ENCODE peak calls at places on chromosomes 7 and 10, in seven cellular contexts. S is colonic mucosa, D is astrocyte of the spinal cord, U is AG04450, C is HL-60, F is astrocyte, M is Calu3. A is an unnamed sample.

GRCh38 chr7:54725255-54725654 is 33.8 kb downstream of the SEC61G start:
- DNase-seq in S (no peak), D (no peak), U (no peak), C (no peak), F (no peak), M (no peak), A (no peak)

GRCh38 chr10:74213019-74213418 is 62.0 kb downstream of the ADK start:
- DNase-seq in S (no peak), D (no peak), U (no peak), C (no peak), F (no peak), M (no peak), A (no peak)

GRCh38 chr10:125085281-125085680 is 75.1 kb downstream of the CTBP2 start:
- DNase-seq in S (no peak), D (no peak), U (no peak), C (no peak), F (no peak), M (no peak), A (no peak)

GRCh38 chr7:73909996-73910395 is 49.0 kb downstream of the TMEM270 start:
- DNase-seq in S (no peak), D (no peak), U (no peak), C (no peak), F (no peak), M (no peak), A (no peak)

GRCh38 chr10:49784631-49785030 is 22.5 kb upstream of the OGDHL start:
- DNase-seq in S (no peak), D (no peak), U (no peak), C (no peak), F (no peak), M (no peak), A (no peak)

GRCh38 chr7:99248391-99249067 is 24.1 kb upstream of the MYH16 start:
- DNase-seq in S (no peak), D (no peak), U (no peak), C (peak), F (no peak), M (no peak), A (no peak)

GRCh38 chr7:130489140-130489967 is 2.5 kb upstream of the MEST start:
- DNase-seq in S (no peak), D (peak), U (no peak), C (no peak), F (peak), M (no peak), A (no peak)

GRCh38 chr7:157432957-157433576 is 96.3 kb downstream of the DNAJB6 start:
- DNase-seq in S (peak), D (peak), U (no peak), C (peak), F (no peak), M (peak), A (peak)

GRCh38 chr10:119344381-119344780 is 137.0 kb downstream of the GRK5 start:
- DNase-seq in S (no peak), D (no peak), U (no peak), C (no peak), F (no peak), M (no peak), A (no peak)

GRCh38 chr7:78039791-78040776 is 241.5 kb downstream of the PHTF2 start:
- DNase-seq in S (peak), D (no peak), U (no peak), C (peak), F (no peak), M (no peak), A (peak)

GRCh38 chr10:113780681-113781250 is 29.3 kb downstream of the PLEKHS1 start:
- DNase-seq in S (no peak), D (no peak), U (no peak), C (no peak), F (no peak), M (no peak), A (no peak)

GRCh38 chr10:110220383-110220782 is 13.0 kb downstream of the MXI1 start:
- DNase-seq in S (no peak), D (no peak), U (no peak), C (no peak), F (no peak), M (no peak), A (no peak)

GRCh38 chr7:141466151-141466904 is 84.9 kb upstream of the AGK start:
- DNase-seq in S (no peak), D (peak), U (no peak), C (no peak), F (peak), M (no peak), A (no peak)

GRCh38 chr7:107891619-107892366 is 810 bp downstream of the DLD start:
- DNase-seq in S (no peak), D (no peak), U (no peak), C (peak), F (peak), M (no peak), A (peak)

GRCh38 chr10:132502544-132503300 is 34.9 kb upstream of the INPP5A start:
- DNase-seq in S (no peak), D (no peak), U (no peak), C (no peak), F (no peak), M (no peak), A (no peak)

GRCh38 chr7:27647052-27647451 is 15.6 kb downstream of the HIBADH start:
- DNase-seq in S (no peak), D (peak), U (peak), C (no peak), F (peak), M (no peak), A (peak)

GRCh38 chr10:124058346-124059003 is 34.9 kb downstream of the CHST15 start:
- DNase-seq in S (no peak), D (no peak), U (no peak), C (no peak), F (no peak), M (no peak), A (no peak)

GRCh38 chr7:131648491-131648890 is 92.1 kb upstream of the PODXL start:
- DNase-seq in S (no peak), D (no peak), U (no peak), C (no peak), F (no peak), M (no peak), A (no peak)

GRCh38 chr7:97133166-97133565 is 15.7 kb downstream of the SDHAF3 start:
- DNase-seq in S (no peak), D (no peak), U (no peak), C (no peak), F (no peak), M (no peak), A (no peak)

DNA sequence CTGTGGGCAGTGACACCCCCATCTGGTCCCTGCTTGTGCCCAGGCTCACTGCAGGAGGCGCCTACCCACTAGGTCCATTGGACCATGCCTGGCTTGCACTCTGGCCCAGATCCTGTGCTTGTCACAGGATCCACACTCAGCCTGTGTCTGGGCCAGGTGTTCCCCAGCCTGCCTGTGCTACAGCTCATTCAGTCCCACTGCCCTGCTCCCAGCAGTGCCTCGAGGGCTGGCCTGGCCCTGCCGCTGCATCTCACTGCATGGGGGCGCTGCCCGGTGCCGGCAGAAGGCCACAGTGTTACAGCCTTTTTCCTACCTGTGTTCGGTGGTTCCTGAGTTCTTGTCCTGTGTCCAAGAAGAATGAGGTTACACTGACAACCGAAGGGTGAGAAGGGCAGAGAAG is 21.3 kb downstream of the SDHAF3 start:
- DNase-seq in S (no peak), D (no peak), U (no peak), C (no peak), F (no peak), M (no peak), A (no peak)
- TF ChIP-seq CTCF in S (no peak), D (no peak), U (no peak), C (no peak), F (no peak), M (no peak), A (no peak)

GRCh38 chr7:80732635-80733034 is 94.2 kb downstream of the CD36 start:
- DNase-seq in S (no peak), D (no peak), U (no peak), C (no peak), F (no peak), M (peak), A (no peak)
- TF ChIP-seq CTCF in S (no peak), D (peak), U (no peak), C (no peak), F (peak), M (peak), A (no peak)

DNA sequence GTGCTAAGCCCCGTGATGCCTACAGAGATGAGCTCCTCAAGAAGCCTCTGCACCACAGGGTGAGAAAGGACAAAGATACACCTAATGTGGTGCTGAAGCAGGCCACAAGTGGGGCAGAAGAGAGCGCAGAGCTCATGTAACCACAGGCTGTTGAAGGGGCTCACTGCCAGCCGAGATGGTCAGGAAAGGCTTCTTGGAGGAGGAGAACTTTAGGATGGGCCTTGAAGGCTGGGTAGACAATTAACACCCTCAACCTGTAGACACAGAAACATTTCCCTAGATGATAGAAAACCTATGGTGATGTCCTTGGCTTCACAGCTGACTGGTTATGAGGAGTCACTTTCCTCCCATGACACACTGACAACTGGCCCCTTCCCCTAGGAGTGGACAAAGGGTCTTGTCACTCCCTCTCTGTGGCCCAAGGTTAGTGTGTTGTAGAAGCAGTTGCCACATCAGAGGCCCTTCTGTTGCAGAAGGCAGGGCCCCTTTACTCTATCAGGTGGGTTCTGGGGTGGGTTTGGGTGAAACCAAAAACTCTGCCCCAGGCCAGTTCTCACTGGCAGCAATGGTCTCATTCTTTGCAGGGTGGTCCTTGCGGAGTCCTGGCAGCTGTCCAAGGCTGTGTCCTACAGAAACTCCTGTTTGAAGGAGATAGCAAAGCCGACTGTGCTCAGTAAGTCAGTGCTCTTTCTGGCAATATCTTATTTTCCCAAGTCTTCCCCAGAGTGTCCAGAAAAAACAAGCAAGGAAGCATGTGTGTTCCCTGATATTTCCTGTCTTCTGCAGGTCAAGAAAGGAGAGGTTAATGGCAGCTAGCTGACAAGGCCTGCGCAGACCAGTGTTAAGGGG is 69.2 kb downstream of the MINDY4 start:
- DNase-seq in S (no peak), D (no peak), U (no peak), C (no peak), F (no peak), M (no peak), A (no peak)
- TF ChIP-seq CTCF in S (no peak), D (no peak), U (no peak), C (no peak), F (no peak), M (no peak), A (no peak)

GRCh38 chr10:25026463-25026862 is 10.1 kb downstream of the THNSL1 start:
- DNase-seq in S (no peak), D (peak), U (no peak), C (no peak), F (peak), M (no peak), A (peak)
- TF ChIP-seq CTCF in S (no peak), D (no peak), U (no peak), C (no peak), F (no peak), M (no peak), A (peak)

GRCh38 chr10:14605231-14605925 is 169.3 kb downstream of the FAM107B start:
- DNase-seq in S (no peak), D (peak), U (no peak), C (no peak), F (peak), M (no peak), A (peak)

GRCh38 chr10:14604181-14605142 is 170.2 kb downstream of the FAM107B start:
- DNase-seq in S (peak), D (peak), U (no peak), C (peak), F (peak), M (peak), A (peak)

GRCh38 chr10:14603539-14604102 is 171.1 kb downstream of the FAM107B start:
- DNase-seq in S (peak), D (no peak), U (no peak), C (peak), F (no peak), M (no peak), A (no peak)

GRCh38 chr10:14601872-14602725 is 172.6 kb downstream of the FAM107B start:
- DNase-seq in S (no peak), D (peak), U (no peak), C (peak), F (peak), M (peak), A (peak)

GRCh38 chr10:14602807-14603538 is 171.7 kb downstream of the FAM107B start:
- DNase-seq in S (no peak), D (peak), U (no peak), C (no peak), F (peak), M (no peak), A (no peak)
- TF ChIP-seq CTCF in S (no peak), D (no peak), U (no peak), C (no peak), F (no peak), M (no peak), A (no peak)